ENCODE peak calls at places on chromosome 21, in ten cellular contexts. One of them, this sample, is unnamed.

GRCh38 chr21:30444204-30444603 is 4.1 kb downstream of the KRTAP15-1 start:
- DNase-seq in HFF-Myc: no peak
- DNase-seq in lower lobe of right lung: no peak
- DNase-seq in fibroblast of lung: no peak
- DNase-seq in fibroblast of pulmonary artery: no peak
- DNase-seq in HL-60: no peak
- DNase-seq in brain microvascular endothelial cell: no peak
- DNase-seq in psoas muscle: no peak
- DNase-seq in body of pancreas: no peak
- DNase-seq in foreskin fibroblast: no peak
- DNase-seq in this sample: no peak

GRCh38 chr21:36699026-36699545 is at the start of gene SIM2:
- DNase-seq in HFF-Myc: no peak
- DNase-seq in lower lobe of right lung: no peak
- DNase-seq in fibroblast of lung: no peak
- DNase-seq in fibroblast of pulmonary artery: peak
- DNase-seq in HL-60: no peak
- DNase-seq in brain microvascular endothelial cell: no peak
- DNase-seq in psoas muscle: no peak
- DNase-seq in body of pancreas: no peak
- DNase-seq in foreskin fibroblast: no peak
- DNase-seq in this sample: peak

GRCh38 chr21:16842716-16843115 is 670.1 kb upstream of the CXADR start:
- DNase-seq in HFF-Myc: peak
- DNase-seq in lower lobe of right lung: no peak
- DNase-seq in fibroblast of lung: peak
- DNase-seq in fibroblast of pulmonary artery: no peak
- DNase-seq in HL-60: no peak
- DNase-seq in brain microvascular endothelial cell: no peak
- DNase-seq in psoas muscle: no peak
- DNase-seq in body of pancreas: no peak
- DNase-seq in foreskin fibroblast: peak
- DNase-seq in this sample: peak

GRCh38 chr21:35664683-35665082 is 395.6 kb downstream of the SETD4 start:
- DNase-seq in HFF-Myc: no peak
- DNase-seq in lower lobe of right lung: no peak
- DNase-seq in fibroblast of lung: no peak
- DNase-seq in fibroblast of pulmonary artery: no peak
- DNase-seq in HL-60: no peak
- DNase-seq in brain microvascular endothelial cell: no peak
- DNase-seq in psoas muscle: no peak
- DNase-seq in body of pancreas: no peak
- DNase-seq in foreskin fibroblast: no peak
- DNase-seq in this sample: no peak

GRCh38 chr21:37419228-37419906 is 52.8 kb downstream of the DYRK1A start:
- DNase-seq in HFF-Myc: no peak
- DNase-seq in lower lobe of right lung: no peak
- DNase-seq in fibroblast of lung: no peak
- DNase-seq in fibroblast of pulmonary artery: no peak
- DNase-seq in HL-60: no peak
- DNase-seq in brain microvascular endothelial cell: no peak
- DNase-seq in psoas muscle: no peak
- DNase-seq in body of pancreas: no peak
- DNase-seq in foreskin fibroblast: no peak
- DNase-seq in this sample: no peak

GRCh38 chr21:35395728-35396127 is 346.6 kb upstream of the RUNX1 start:
- DNase-seq in HFF-Myc: no peak
- DNase-seq in lower lobe of right lung: no peak
- DNase-seq in fibroblast of lung: no peak
- DNase-seq in fibroblast of pulmonary artery: peak
- DNase-seq in HL-60: no peak
- DNase-seq in brain microvascular endothelial cell: no peak
- DNase-seq in psoas muscle: no peak
- DNase-seq in body of pancreas: no peak
- DNase-seq in foreskin fibroblast: peak
- DNase-seq in this sample: peak

GRCh38 chr21:42650033-42650370 is 3.4 kb upstream of the PDE9A start:
- DNase-seq in HFF-Myc: no peak
- DNase-seq in lower lobe of right lung: no peak
- DNase-seq in fibroblast of lung: no peak
- DNase-seq in fibroblast of pulmonary artery: no peak
- DNase-seq in HL-60: no peak
- DNase-seq in brain microvascular endothelial cell: no peak
- DNase-seq in psoas muscle: peak
- DNase-seq in body of pancreas: no peak
- DNase-seq in foreskin fibroblast: no peak
- DNase-seq in this sample: no peak

GRCh38 chr21:33268736-33269441 is 2.7 kb downstream of the IL10RB start:
- DNase-seq in HFF-Myc: no peak
- DNase-seq in lower lobe of right lung: peak
- DNase-seq in fibroblast of lung: no peak
- DNase-seq in fibroblast of pulmonary artery: no peak
- DNase-seq in HL-60: no peak
- DNase-seq in brain microvascular endothelial cell: no peak
- DNase-seq in psoas muscle: no peak
- DNase-seq in body of pancreas: peak
- DNase-seq in foreskin fibroblast: no peak
- DNase-seq in this sample: no peak

GRCh38 chr21:25564349-25564948 is 42.8 kb downstream of the MRPL39 start:
- DNase-seq in HFF-Myc: no peak
- DNase-seq in lower lobe of right lung: no peak
- DNase-seq in fibroblast of lung: no peak
- DNase-seq in fibroblast of pulmonary artery: no peak
- DNase-seq in HL-60: no peak
- DNase-seq in brain microvascular endothelial cell: no peak
- DNase-seq in psoas muscle: no peak
- DNase-seq in body of pancreas: no peak
- DNase-seq in foreskin fibroblast: no peak
- DNase-seq in this sample: no peak

GRCh38 chr21:25562660-25563059 is 44.6 kb downstream of the MRPL39 start:
- DNase-seq in HFF-Myc: no peak
- DNase-seq in lower lobe of right lung: no peak
- DNase-seq in fibroblast of lung: peak
- DNase-seq in fibroblast of pulmonary artery: no peak
- DNase-seq in HL-60: no peak
- DNase-seq in brain microvascular endothelial cell: no peak
- DNase-seq in psoas muscle: no peak
- DNase-seq in body of pancreas: no peak
- DNase-seq in foreskin fibroblast: no peak
- DNase-seq in this sample: no peak

GRCh38 chr21:25561668-25562641 is 45.3 kb downstream of the MRPL39 start:
- DNase-seq in HFF-Myc: peak
- DNase-seq in lower lobe of right lung: peak
- DNase-seq in fibroblast of lung: peak
- DNase-seq in fibroblast of pulmonary artery: peak
- DNase-seq in HL-60: peak
- DNase-seq in brain microvascular endothelial cell: peak
- DNase-seq in psoas muscle: peak
- DNase-seq in body of pancreas: peak
- DNase-seq in foreskin fibroblast: peak
- DNase-seq in this sample: peak

GRCh38 chr21:25565272-25566199 is 41.7 kb downstream of the MRPL39 start:
- DNase-seq in HFF-Myc: no peak
- DNase-seq in lower lobe of right lung: no peak
- DNase-seq in fibroblast of lung: no peak
- DNase-seq in fibroblast of pulmonary artery: no peak
- DNase-seq in HL-60: no peak
- DNase-seq in brain microvascular endothelial cell: no peak
- DNase-seq in psoas muscle: no peak
- DNase-seq in body of pancreas: no peak
- DNase-seq in foreskin fibroblast: no peak
- DNase-seq in this sample: no peak

DNA sequence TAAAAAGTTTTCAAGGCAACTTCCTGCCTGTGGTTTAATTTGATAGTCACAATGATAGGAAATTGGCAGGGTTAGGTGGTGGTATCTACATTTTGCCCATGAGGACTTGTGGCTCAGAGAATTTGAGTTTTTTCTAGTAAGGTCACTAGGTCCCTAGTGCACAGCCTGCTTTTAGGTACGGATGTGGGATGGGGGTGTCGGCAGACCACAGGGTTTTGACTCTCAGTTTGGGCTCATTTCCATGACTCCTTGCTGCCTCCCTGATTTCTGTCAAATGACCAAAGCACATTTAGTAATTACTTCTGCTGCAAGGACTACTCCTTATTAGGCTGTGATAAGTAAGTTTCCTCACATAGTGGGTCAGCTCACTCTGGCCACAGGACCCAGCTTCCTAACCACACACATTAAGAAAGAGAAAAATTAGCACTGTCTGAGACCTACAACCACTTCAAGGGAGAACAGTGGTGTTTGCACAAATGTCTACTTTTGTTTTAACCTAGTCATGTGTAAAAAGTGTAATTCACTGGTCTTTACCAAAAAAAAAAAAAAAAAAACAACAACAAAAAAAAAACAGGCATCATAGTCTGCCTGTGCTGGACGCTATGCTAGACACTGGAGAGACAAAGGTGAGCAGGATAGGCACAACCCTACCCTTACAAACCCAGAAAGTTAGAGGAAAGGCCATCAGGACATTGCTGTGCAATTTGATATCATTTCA is 43.7 kb downstream of the MRPL39 start:
- DNase-seq in HFF-Myc: no peak
- DNase-seq in lower lobe of right lung: no peak
- DNase-seq in fibroblast of lung: peak
- DNase-seq in fibroblast of pulmonary artery: peak
- DNase-seq in HL-60: peak
- DNase-seq in brain microvascular endothelial cell: no peak
- DNase-seq in psoas muscle: no peak
- DNase-seq in body of pancreas: no peak
- DNase-seq in foreskin fibroblast: no peak
- DNase-seq in this sample: no peak
- H3K4me3 ChIP-seq in HFF-Myc: peak
- H3K4me3 ChIP-seq in lower lobe of right lung: peak
- H3K4me3 ChIP-seq in fibroblast of lung: peak
- H3K4me3 ChIP-seq in fibroblast of pulmonary artery: no peak
- H3K4me3 ChIP-seq in HL-60: no peak
- H3K4me3 ChIP-seq in brain microvascular endothelial cell: peak
- H3K4me3 ChIP-seq in psoas muscle: no peak
- H3K4me3 ChIP-seq in body of pancreas: no peak
- H3K4me3 ChIP-seq in foreskin fibroblast: peak
- H3K4me3 ChIP-seq in this sample: peak

DNA sequence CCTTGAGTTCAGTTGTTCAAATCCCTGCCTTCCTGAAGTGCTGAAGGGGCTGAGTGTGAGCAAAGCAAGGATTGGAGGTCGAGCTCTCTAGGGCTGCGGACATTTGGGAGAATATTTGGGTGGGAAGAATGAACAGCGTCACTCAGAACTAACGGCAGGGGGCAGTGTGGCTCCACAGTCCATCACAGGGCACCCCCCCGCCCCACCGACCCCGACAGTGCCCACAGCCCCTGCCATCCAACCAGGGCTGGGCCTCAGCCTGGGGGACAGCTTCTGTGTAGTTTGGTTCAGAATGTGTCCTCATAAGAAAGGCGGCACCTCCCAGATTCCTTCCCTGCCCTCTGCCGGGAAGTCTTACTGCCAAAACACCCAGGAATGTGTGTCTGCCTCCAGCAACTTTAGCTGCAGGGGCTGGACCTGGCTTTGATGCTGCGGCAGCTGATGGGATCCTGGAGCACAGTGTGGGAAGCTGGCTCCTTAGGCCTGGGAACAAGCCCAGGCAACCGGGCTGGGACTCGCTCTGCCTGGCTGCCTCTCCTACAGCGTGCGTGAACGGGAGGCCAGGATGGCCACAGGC is 104.8 kb upstream of the TMPRSS2 start:
- DNase-seq in HFF-Myc: peak
- DNase-seq in lower lobe of right lung: peak
- DNase-seq in fibroblast of lung: peak
- DNase-seq in fibroblast of pulmonary artery: peak
- DNase-seq in HL-60: no peak
- DNase-seq in brain microvascular endothelial cell: peak
- DNase-seq in psoas muscle: peak
- DNase-seq in body of pancreas: peak
- DNase-seq in foreskin fibroblast: peak
- DNase-seq in this sample: peak
- TF ChIP-seq CTCF in HFF-Myc: peak
- TF ChIP-seq CTCF in lower lobe of right lung: peak
- TF ChIP-seq CTCF in fibroblast of lung: peak
- TF ChIP-seq CTCF in fibroblast of pulmonary artery: peak
- TF ChIP-seq CTCF in HL-60: peak
- TF ChIP-seq CTCF in brain microvascular endothelial cell: peak
- TF ChIP-seq CTCF in psoas muscle: peak
- TF ChIP-seq CTCF in body of pancreas: peak
- TF ChIP-seq CTCF in foreskin fibroblast: peak
- TF ChIP-seq CTCF in this sample: peak

GRCh38 chr21:38811257-38811656 is 5.5 kb downstream of the ETS2 start:
- DNase-seq in HFF-Myc: peak
- DNase-seq in lower lobe of right lung: no peak
- DNase-seq in fibroblast of lung: peak
- DNase-seq in fibroblast of pulmonary artery: peak
- DNase-seq in HL-60: no peak
- DNase-seq in brain microvascular endothelial cell: peak
- DNase-seq in psoas muscle: no peak
- DNase-seq in body of pancreas: no peak
- DNase-seq in foreskin fibroblast: peak
- DNase-seq in this sample: peak

GRCh38 chr21:38810034-38810825 is 4.5 kb downstream of the ETS2 start:
- DNase-seq in HFF-Myc: no peak
- DNase-seq in lower lobe of right lung: no peak
- DNase-seq in fibroblast of lung: no peak
- DNase-seq in fibroblast of pulmonary artery: no peak
- DNase-seq in HL-60: no peak
- DNase-seq in brain microvascular endothelial cell: no peak
- DNase-seq in psoas muscle: no peak
- DNase-seq in body of pancreas: no peak
- DNase-seq in foreskin fibroblast: no peak
- DNase-seq in this sample: no peak

GRCh38 chr21:38813143-38813542 is 7.4 kb downstream of the ETS2 start:
- DNase-seq in HFF-Myc: no peak
- DNase-seq in lower lobe of right lung: no peak
- DNase-seq in fibroblast of lung: no peak
- DNase-seq in fibroblast of pulmonary artery: no peak
- DNase-seq in HL-60: no peak
- DNase-seq in brain microvascular endothelial cell: no peak
- DNase-seq in psoas muscle: no peak
- DNase-seq in body of pancreas: no peak
- DNase-seq in foreskin fibroblast: no peak
- DNase-seq in this sample: no peak

GRCh38 chr21:38809170-38809878 is 3.6 kb downstream of the ETS2 start:
- DNase-seq in HFF-Myc: no peak
- DNase-seq in lower lobe of right lung: no peak
- DNase-seq in fibroblast of lung: no peak
- DNase-seq in fibroblast of pulmonary artery: no peak
- DNase-seq in HL-60: peak
- DNase-seq in brain microvascular endothelial cell: no peak
- DNase-seq in psoas muscle: no peak
- DNase-seq in body of pancreas: no peak
- DNase-seq in foreskin fibroblast: no peak
- DNase-seq in this sample: no peak

GRCh38 chr21:38810826-38811164 is 5.1 kb downstream of the ETS2 start:
- DNase-seq in HFF-Myc: no peak
- DNase-seq in lower lobe of right lung: no peak
- DNase-seq in fibroblast of lung: peak
- DNase-seq in fibroblast of pulmonary artery: no peak
- DNase-seq in HL-60: no peak
- DNase-seq in brain microvascular endothelial cell: no peak
- DNase-seq in psoas muscle: no peak
- DNase-seq in body of pancreas: no peak
- DNase-seq in foreskin fibroblast: no peak
- DNase-seq in this sample: no peak
- H3K4me3 ChIP-seq in HFF-Myc: no peak
- H3K4me3 ChIP-seq in lower lobe of right lung: peak
- H3K4me3 ChIP-seq in fibroblast of lung: no peak
- H3K4me3 ChIP-seq in fibroblast of pulmonary artery: peak
- H3K4me3 ChIP-seq in HL-60: no peak
- H3K4me3 ChIP-seq in brain microvascular endothelial cell: no peak
- H3K4me3 ChIP-seq in psoas muscle: peak
- H3K4me3 ChIP-seq in body of pancreas: no peak
- H3K4me3 ChIP-seq in foreskin fibroblast: no peak
- H3K4me3 ChIP-seq in this sample: no peak

GRCh38 chr21:44485254-44485793 is 30.0 kb downstream of the LRRC3 start:
- DNase-seq in HFF-Myc: no peak
- DNase-seq in lower lobe of right lung: no peak
- DNase-seq in fibroblast of lung: peak
- DNase-seq in fibroblast of pulmonary artery: no peak
- DNase-seq in HL-60: no peak
- DNase-seq in brain microvascular endothelial cell: no peak
- DNase-seq in psoas muscle: peak
- DNase-seq in body of pancreas: no peak
- DNase-seq in foreskin fibroblast: peak
- DNase-seq in this sample: peak
- TF ChIP-seq CTCF in HFF-Myc: no peak
- TF ChIP-seq CTCF in lower lobe of right lung: no peak
- TF ChIP-seq CTCF in fibroblast of lung: no peak
- TF ChIP-seq CTCF in fibroblast of pulmonary artery: no peak
- TF ChIP-seq CTCF in HL-60: no peak
- TF ChIP-seq CTCF in brain microvascular endothelial cell: peak
- TF ChIP-seq CTCF in psoas muscle: no peak
- TF ChIP-seq CTCF in body of pancreas: no peak
- TF ChIP-seq CTCF in foreskin fibroblast: no peak
- TF ChIP-seq CTCF in this sample: peak